ENCODE peak calls at places on chromosomes 5 and 9, in four cellular contexts. M is CD8-positive, alpha-beta T cell; C is glutamatergic neuron; F is GM12864. Y is an unnamed sample.
A peak's percentile ranks its signal among the peaks of the same experiment; 100 is the strongest.

GRCh38 chr5:89289604-89290003 is 406.6 kb upstream of the MEF2C start:
- DNase-seq in M (no peak), C (no peak), F (no peak), Y (no peak)

GRCh38 chr5:93348231-93348630 is 232.8 kb downstream of the NR2F1-AS1 start:
- DNase-seq in M (no peak), C (no peak), F (no peak), Y (no peak)

GRCh38 chr9:2132484-2133082 is 117.4 kb downstream of the SMARCA2 start:
- DNase-seq in M (no peak), C (no peak), F (no peak), Y (no peak)

GRCh38 chr5:42876375-42876844 is 64.7 kb upstream of the SELENOP start:
- DNase-seq in M (no peak), C (no peak), F (no peak), Y (no peak)

GRCh38 chr9:116096853-116097252 is 56.7 kb upstream of the PAPPA start:
- DNase-seq in M (no peak), C (peak; percentile 19), F (no peak), Y (no peak)

GRCh38 chr9:89916001-89916635 is 311.3 kb downstream of the GADD45G start:
- DNase-seq in M (no peak), C (peak; percentile 35), F (no peak), Y (no peak)

GRCh38 chr5:168877132-168877895 is 298.1 kb upstream of the PANK3 start:
- DNase-seq in M (no peak), C (no peak), F (no peak), Y (no peak)

GRCh38 chr5:109612278-109612905 is 77.3 kb upstream of the MAN2A1 start:
- DNase-seq in M (no peak), C (no peak), F (no peak), Y (no peak)

GRCh38 chr9:99076030-99076429 is 28.9 kb upstream of the TGFBR1 start:
- DNase-seq in M (no peak), C (no peak), F (no peak), Y (no peak)

GRCh38 chr9:124350485-124351263 is 64.6 kb downstream of the PSMB7 start:
- DNase-seq in M (no peak), C (no peak), F (no peak), Y (peak; percentile 24)

GRCh38 chr5:40906351-40906751 is 2.9 kb upstream of the C7 start:
- DNase-seq in M (no peak), C (no peak), F (no peak), Y (no peak)

GRCh38 chr5:40909723-40910122 is 426 bp downstream of the C7 start:
- DNase-seq in M (no peak), C (no peak), F (no peak), Y (no peak)

GRCh38 chr5:40904205-40904993 is 4.9 kb upstream of the C7 start:
- DNase-seq in M (no peak), C (peak; percentile 59), F (peak; percentile 30), Y (no peak)

GRCh38 chr5:40909233-40909632 is at the start of gene C7:
- DNase-seq in M (no peak), C (no peak), F (no peak), Y (no peak)

DNA sequence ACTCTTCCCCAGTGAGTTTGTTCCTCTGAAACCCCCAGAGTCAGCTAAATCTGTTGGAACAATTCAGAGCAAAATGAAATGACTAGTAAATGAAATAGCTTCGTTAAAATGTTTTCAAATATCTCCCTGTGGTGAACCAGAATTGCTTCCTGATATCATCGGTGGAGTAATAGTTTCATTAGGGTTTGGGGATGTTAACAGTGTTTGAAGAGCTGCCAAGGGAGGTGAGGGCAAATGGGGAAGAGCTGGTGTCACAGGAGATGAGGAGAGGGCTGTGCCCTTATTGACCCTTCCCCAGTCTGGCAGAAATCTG is 4.3 kb upstream of the C7 start:
- DNase-seq in M (no peak), C (no peak), F (no peak), Y (no peak)
- TF ChIP-seq CTCF in M (no peak), C (no peak), F (no peak), Y (no peak)

DNA sequence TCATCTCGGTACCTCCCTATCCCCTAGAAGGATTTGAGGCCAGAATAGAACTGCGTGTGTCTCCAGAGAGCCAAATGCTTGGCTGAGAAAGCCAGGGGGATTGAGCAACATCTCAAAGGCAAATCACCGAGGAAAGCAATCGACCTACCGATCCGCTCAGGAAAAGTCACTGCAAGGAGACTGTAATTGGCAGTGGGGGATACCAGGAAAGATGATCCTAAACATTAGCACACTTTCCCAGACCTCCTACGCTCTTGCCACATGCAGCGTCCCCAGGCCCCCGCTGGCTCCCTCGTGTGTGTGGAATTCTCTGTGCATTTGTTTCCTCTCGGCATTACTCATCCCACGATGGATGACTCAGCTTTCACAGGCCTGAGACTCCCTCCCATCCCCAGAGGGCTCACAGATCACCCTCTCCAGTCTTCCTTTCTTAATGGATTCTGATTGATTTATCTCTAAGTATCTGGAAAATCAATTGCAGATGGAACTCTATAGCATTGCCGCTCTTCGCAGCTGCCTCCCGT is 82.2 kb upstream of the ICE1 start:
- DNase-seq in M (no peak), C (peak; percentile 84), F (no peak), Y (no peak)
- TF ChIP-seq CTCF in M (no peak), C (no peak), F (no peak), Y (no peak)

DNA sequence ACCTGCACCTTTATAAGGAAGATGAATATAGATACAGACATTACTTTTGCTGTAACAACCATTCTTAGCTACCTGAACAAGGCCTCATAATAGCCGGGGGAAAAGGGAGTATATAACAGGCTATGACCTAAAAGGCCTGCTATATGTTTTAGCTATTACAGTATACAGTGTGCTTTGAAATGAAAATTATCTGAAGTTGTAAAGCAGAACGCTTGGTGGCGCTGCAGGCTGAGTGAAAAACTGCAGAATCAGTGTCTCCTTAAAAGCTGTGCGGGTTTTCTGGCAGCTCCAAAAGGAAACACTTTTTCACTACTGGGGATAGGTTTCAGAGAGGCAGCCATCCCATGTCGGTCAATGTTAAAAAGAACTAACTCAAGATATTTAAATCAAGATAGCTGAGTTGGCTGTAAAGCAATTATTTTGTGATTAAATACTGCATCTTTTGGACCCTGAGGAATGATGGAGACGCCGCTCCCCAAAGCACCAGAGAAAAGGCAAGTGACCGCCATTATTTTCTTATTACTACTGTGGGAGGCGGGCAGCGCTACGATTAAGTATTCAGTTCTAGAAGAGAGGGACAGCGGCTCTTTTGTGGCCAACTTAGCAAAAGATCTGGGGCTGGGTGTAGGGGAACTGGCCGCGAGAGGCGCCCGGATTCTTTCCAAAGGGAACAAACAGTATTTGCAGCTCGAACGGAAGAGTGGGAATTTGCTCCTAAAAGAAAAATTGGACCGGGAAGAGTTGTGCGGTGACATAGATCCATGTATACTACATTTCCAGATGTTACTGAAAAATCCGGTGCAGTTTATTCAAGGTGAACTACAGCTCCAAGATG is 5.9 kb downstream of the PCDHB6 start:
- DNase-seq in M (no peak), C (peak; percentile 50), F (no peak), Y (no peak)
- TF ChIP-seq CTCF in M (no peak), C (peak; percentile 59), F (peak; percentile 1), Y (no peak)

GRCh38 chr5:171629221-171630005 is 156.2 kb upstream of the SMIM23 start:
- DNase-seq in M (no peak), C (no peak), F (no peak), Y (no peak)

GRCh38 chr5:171627936-171628335 is 157.7 kb upstream of the SMIM23 start:
- DNase-seq in M (no peak), C (no peak), F (no peak), Y (no peak)

GRCh38 chr5:171628344-171628743 is 157.3 kb upstream of the SMIM23 start:
- DNase-seq in M (no peak), C (no peak), F (no peak), Y (no peak)

GRCh38 chr5:171630670-171631065 is 154.9 kb upstream of the SMIM23 start:
- DNase-seq in M (no peak), C (no peak), F (no peak), Y (no peak)

DNA sequence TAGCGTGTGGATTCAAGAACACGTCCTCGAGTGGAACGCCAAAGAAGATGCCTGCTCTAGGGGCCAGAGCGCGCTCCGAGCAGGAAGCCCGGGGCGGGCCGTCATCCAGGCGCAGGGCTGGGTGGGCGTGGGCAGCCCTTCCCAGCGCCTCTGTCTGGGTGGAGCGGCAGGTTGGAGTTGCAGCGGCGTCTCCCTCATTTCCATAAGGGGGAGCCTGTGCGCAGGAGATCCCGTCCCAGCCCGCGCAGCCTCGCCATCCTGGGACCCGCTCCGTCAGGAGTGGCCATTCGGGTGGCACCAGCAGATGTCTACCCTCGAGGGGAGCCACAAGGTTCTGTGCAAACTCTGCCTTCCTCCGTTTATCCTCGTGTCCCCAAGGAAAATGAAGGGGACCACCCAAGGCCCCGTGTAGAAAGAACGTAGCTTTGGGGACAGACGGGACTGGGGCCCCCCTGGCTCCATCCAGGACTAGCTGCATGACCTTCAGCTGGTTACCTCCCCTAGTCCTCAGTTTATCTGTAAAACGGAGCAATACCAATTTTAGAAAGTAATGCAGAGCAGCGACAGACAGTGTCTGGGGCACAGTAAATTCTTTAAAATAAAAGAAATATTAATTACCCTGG is 155.5 kb upstream of the SMIM23 start:
- DNase-seq in M (no peak), C (peak; percentile 76), F (no peak), Y (no peak)
- TF ChIP-seq CTCF in M (no peak), C (peak; percentile 27), F (no peak), Y (peak; percentile 26)

DNA sequence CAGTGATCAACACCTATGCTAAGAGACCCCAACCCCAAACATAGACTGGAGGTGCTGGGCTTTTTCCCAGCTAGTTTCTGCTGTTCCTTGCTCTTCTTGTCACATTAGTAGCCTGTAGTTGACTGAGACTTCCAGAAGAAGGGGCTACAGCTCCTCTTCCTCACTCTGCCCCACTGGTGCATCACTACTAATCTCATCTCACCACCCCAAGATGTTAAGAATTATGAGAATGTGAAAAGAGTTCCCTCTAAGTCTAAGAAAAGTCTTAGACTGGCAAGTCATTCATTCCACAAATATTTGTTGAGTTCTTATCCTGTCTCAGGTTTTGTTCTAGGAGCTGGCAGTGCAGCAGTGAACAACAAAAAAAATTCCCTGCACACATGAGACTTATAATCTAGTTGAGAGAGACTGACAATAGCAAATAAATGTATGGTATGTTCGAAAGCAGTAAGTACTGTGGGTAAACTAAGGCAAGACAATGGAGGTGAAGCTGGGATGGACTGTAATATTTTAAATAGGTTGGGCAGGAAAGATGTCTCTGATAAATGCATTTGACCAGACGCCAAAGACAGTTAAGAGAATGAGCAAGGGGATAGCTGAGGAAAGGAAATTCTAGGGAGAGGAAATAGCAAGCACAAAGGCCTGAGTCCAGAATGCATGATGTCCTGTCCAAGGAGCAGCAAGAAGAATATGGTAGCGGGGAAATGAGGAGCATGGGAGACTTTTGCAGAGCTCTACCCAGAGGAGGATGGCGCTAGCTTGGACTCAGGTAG is 92.3 kb downstream of the PTCD2 start:
- DNase-seq in M (no peak), C (no peak), F (no peak), Y (no peak)
- TF ChIP-seq CTCF in M (no peak), C (no peak), F (peak; percentile 2), Y (no peak)

GRCh38 chr9:100697339-100697738 is 119.5 kb downstream of the CAVIN4 start:
- DNase-seq in M (no peak), C (no peak), F (no peak), Y (no peak)

DNA sequence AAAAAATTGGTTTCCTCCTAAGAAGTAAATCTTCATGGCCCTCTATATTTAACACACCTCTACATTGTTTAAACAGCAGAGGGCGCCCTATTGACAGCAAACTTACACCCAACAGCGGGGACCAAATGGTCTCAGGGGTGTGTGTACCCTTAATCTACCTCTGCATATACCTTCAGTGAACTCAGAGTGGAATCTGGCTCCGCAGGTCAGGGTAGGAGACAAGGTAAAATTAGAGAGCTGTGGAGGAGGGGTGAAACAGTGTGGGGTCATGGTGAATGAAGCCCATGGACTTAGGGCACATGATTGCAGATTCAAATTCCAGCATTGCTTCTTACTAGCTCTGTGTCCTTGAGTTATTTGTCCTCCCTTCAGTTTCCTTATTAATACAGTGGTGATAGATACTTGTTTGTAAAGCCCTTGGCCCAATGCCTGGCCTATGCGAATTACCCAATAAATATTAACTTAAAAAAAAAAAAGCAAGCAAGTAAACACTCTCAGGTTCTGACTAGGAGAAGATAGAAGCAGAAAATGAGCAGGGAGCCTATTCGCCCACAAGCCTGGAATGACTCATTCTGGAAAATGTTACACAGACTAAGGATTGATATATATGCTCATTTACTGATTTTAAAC is 122.9 kb downstream of the CAVIN4 start:
- DNase-seq in M (no peak), C (no peak), F (peak; percentile 5), Y (no peak)
- TF ChIP-seq CTCF in M (no peak), C (peak; percentile 85), F (peak; percentile 50), Y (peak; percentile 58)